ENCODE peak calls at places on chromosomes 7 and 10, in four cellular contexts. One of them, this sample, is unnamed.

GRCh38 chr7:101126651-101127459 is at the start of gene SERPINE1:
- DNase-seq in activated T-cell treated with anti-CD3 and anti-CD28 coated beads, Interleukin-2, amount 50 U/mL, for 24 hours: peak
- DNase-seq in thoracic aorta: peak
- DNase-seq in neural progenitor cell: peak
- DNase-seq in this sample: peak

GRCh38 chr10:18424200-18424599 is 227.2 kb downstream of the NSUN6 start:
- DNase-seq in activated T-cell treated with anti-CD3 and anti-CD28 coated beads, Interleukin-2, amount 50 U/mL, for 24 hours: no peak
- DNase-seq in thoracic aorta: no peak
- DNase-seq in neural progenitor cell: peak
- DNase-seq in this sample: no peak

GRCh38 chr7:54339074-54339473 is 203.1 kb upstream of the VSTM2A start:
- DNase-seq in activated T-cell treated with anti-CD3 and anti-CD28 coated beads, Interleukin-2, amount 50 U/mL, for 24 hours: no peak
- DNase-seq in thoracic aorta: no peak
- DNase-seq in neural progenitor cell: no peak
- DNase-seq in this sample: no peak

GRCh38 chr10:101481256-101481655 is 106.8 kb downstream of the POLL start:
- DNase-seq in activated T-cell treated with anti-CD3 and anti-CD28 coated beads, Interleukin-2, amount 50 U/mL, for 24 hours: no peak
- DNase-seq in thoracic aorta: no peak
- DNase-seq in neural progenitor cell: no peak
- DNase-seq in this sample: no peak

GRCh38 chr7:17239046-17239445 is 59.4 kb upstream of the AHR start:
- DNase-seq in activated T-cell treated with anti-CD3 and anti-CD28 coated beads, Interleukin-2, amount 50 U/mL, for 24 hours: no peak
- DNase-seq in thoracic aorta: no peak
- DNase-seq in neural progenitor cell: no peak
- DNase-seq in this sample: no peak

GRCh38 chr10:63414481-63415260 is 51.1 kb downstream of the JMJD1C start:
- DNase-seq in activated T-cell treated with anti-CD3 and anti-CD28 coated beads, Interleukin-2, amount 50 U/mL, for 24 hours: no peak
- DNase-seq in thoracic aorta: no peak
- DNase-seq in neural progenitor cell: no peak
- DNase-seq in this sample: no peak

GRCh38 chr10:123807444-123808035 is 84.1 kb downstream of the CPXM2 start:
- DNase-seq in activated T-cell treated with anti-CD3 and anti-CD28 coated beads, Interleukin-2, amount 50 U/mL, for 24 hours: no peak
- DNase-seq in thoracic aorta: no peak
- DNase-seq in neural progenitor cell: no peak
- DNase-seq in this sample: peak

GRCh38 chr7:137717811-137718271 is 128.9 kb downstream of the DGKI start:
- DNase-seq in activated T-cell treated with anti-CD3 and anti-CD28 coated beads, Interleukin-2, amount 50 U/mL, for 24 hours: no peak
- DNase-seq in thoracic aorta: no peak
- DNase-seq in neural progenitor cell: peak
- DNase-seq in this sample: no peak

GRCh38 chr10:73017955-73018480 is 63.4 kb upstream of the PLA2G12B start:
- DNase-seq in activated T-cell treated with anti-CD3 and anti-CD28 coated beads, Interleukin-2, amount 50 U/mL, for 24 hours: no peak
- DNase-seq in thoracic aorta: no peak
- DNase-seq in neural progenitor cell: no peak
- DNase-seq in this sample: no peak

GRCh38 chr7:30682131-30683083 is at the start of gene CRHR2:
- DNase-seq in activated T-cell treated with anti-CD3 and anti-CD28 coated beads, Interleukin-2, amount 50 U/mL, for 24 hours: peak
- DNase-seq in thoracic aorta: no peak
- DNase-seq in neural progenitor cell: peak
- DNase-seq in this sample: no peak

GRCh38 chr10:31020128-31020527 is 11.5 kb downstream of the ZNF438 start:
- DNase-seq in activated T-cell treated with anti-CD3 and anti-CD28 coated beads, Interleukin-2, amount 50 U/mL, for 24 hours: no peak
- DNase-seq in thoracic aorta: no peak
- DNase-seq in neural progenitor cell: no peak
- DNase-seq in this sample: no peak

GRCh38 chr7:131959106-131959812 is 402.8 kb upstream of the PODXL start:
- DNase-seq in activated T-cell treated with anti-CD3 and anti-CD28 coated beads, Interleukin-2, amount 50 U/mL, for 24 hours: no peak
- DNase-seq in thoracic aorta: no peak
- DNase-seq in neural progenitor cell: peak
- DNase-seq in this sample: no peak